ENCODE peak calls at places on chromosomes 6 and 20, in nine cellular contexts. R is body of pancreas; D is SK-N-MC; B is CD4-positive, CD25-positive, alpha-beta regulatory T cell; S is heart left ventricle; O is psoas muscle; E is right cardiac atrium; Q is colonic mucosa; K is upper lobe of right lung. H is an unnamed sample.

GRCh38 chr6:31769684-31770371 is 7.3 kb downstream of the VWA7 start:
- DNase-seq in Q (peak), D (no peak), K (peak), E (peak), O (peak), R (peak), S (peak), B (peak), H (no peak)

GRCh38 chr6:30213999-30214982 is 1.1 kb upstream of the TRIM26 start:
- DNase-seq in K (peak), D (no peak), Q (peak), O (peak), S (peak), R (peak), E (peak), B (peak), H (peak)

GRCh38 chr6:142381845-142382378 is 80.1 kb downstream of the ADGRG6 start:
- DNase-seq in E (no peak), K (no peak), Q (no peak), B (no peak), R (no peak), S (no peak), O (no peak), D (no peak), H (no peak)

GRCh38 chr6:130412556-130413290 is 46.9 kb downstream of the TMEM200A start:
- DNase-seq in K (no peak), R (no peak), D (no peak), Q (no peak), B (no peak), S (no peak), O (no peak), E (no peak), H (no peak)

GRCh38 chr20:58719258-58719657 is 26.7 kb downstream of the NPEPL1 start:
- DNase-seq in E (peak), B (no peak), S (peak), K (peak), Q (no peak), R (no peak), O (peak), D (no peak), H (peak)

GRCh38 chr6:105077592-105078463 is 102.0 kb downstream of the POPDC3 start:
- DNase-seq in O (no peak), E (no peak), D (peak), S (no peak), R (no peak), Q (no peak), B (no peak), K (no peak), H (no peak)

GRCh38 chr6:159043986-159044385 is 805 bp downstream of the TAGAP start:
- DNase-seq in S (no peak), B (no peak), R (no peak), E (no peak), D (no peak), Q (peak), K (no peak), O (no peak), H (peak)

GRCh38 chr20:4150095-4150492 is 134.7 kb upstream of the RNF24 start:
- DNase-seq in S (no peak), Q (no peak), B (no peak), D (no peak), E (no peak), R (no peak), O (no peak), K (peak), H (no peak)

GRCh38 chr6:161242779-161243693 is 30.8 kb downstream of the AGPAT4 start:
- DNase-seq in B (no peak), K (peak), R (no peak), E (peak), S (no peak), D (no peak), O (peak), Q (no peak), H (no peak)

GRCh38 chr20:56322661-56323060 is 36.1 kb upstream of the FAM210B start:
- DNase-seq in B (no peak), R (no peak), Q (no peak), O (no peak), K (no peak), E (no peak), D (no peak), S (no peak), H (no peak)

GRCh38 chr20:53411129-53411528 is 182.5 kb downstream of the ZNF217 start:
- DNase-seq in O (no peak), E (no peak), K (no peak), B (no peak), S (no peak), Q (no peak), R (no peak), D (no peak), H (no peak)

GRCh38 chr6:55874309-55874708 is 1.1 kb downstream of the BMP5 start:
- DNase-seq in K (no peak), S (no peak), O (no peak), B (no peak), Q (no peak), D (no peak), R (no peak), E (no peak), H (no peak)

GRCh38 chr6:37155394-37156312 is 14.3 kb upstream of the PIM1 start:
- DNase-seq in E (no peak), S (no peak), D (no peak), Q (peak), K (no peak), O (no peak), B (peak), R (no peak), H (no peak)

GRCh38 chr20:54174452-54175175 is 828 bp upstream of the CYP24A1 start:
- DNase-seq in K (no peak), Q (no peak), S (no peak), E (no peak), R (no peak), B (no peak), D (no peak), O (no peak), H (no peak)

GRCh38 chr6:134064461-134064860 is 12.0 kb upstream of the SLC2A12 start:
- DNase-seq in B (no peak), S (no peak), D (no peak), K (no peak), O (no peak), E (no peak), Q (no peak), R (no peak), H (no peak)

GRCh38 chr6:32785781-32786533 is 22.6 kb upstream of the HLA-DQB2 start:
- DNase-seq in K (no peak), R (peak), O (no peak), Q (peak), S (peak), E (no peak), B (peak), D (peak), H (no peak)

GRCh38 chr20:44489223-44489622 is 13.5 kb downstream of the TTPAL start:
- DNase-seq in K (no peak), E (no peak), R (no peak), S (no peak), B (no peak), Q (no peak), D (no peak), O (no peak), H (no peak)

GRCh38 chr20:2168946-2169345 is 67.3 kb downstream of the STK35 start:
- DNase-seq in S (no peak), D (no peak), E (no peak), K (no peak), Q (no peak), R (no peak), B (no peak), O (no peak), H (no peak)

GRCh38 chr6:93417421-93417996 is 1.9 kb downstream of the EPHA7 start:
- DNase-seq in S (no peak), K (no peak), Q (no peak), E (no peak), B (no peak), R (no peak), D (no peak), O (no peak), H (no peak)

GRCh38 chr6:5308066-5308465 is 46.8 kb downstream of the FARS2 start:
- DNase-seq in S (no peak), O (no peak), E (no peak), Q (no peak), K (no peak), R (no peak), B (no peak), D (no peak), H (peak)

GRCh38 chr6:142881290-142881689 is 63.7 kb downstream of the HIVEP2 start:
- DNase-seq in D (no peak), B (no peak), O (no peak), E (no peak), K (no peak), S (no peak), Q (no peak), R (no peak), H (no peak)

GRCh38 chr6:107082045-107082444 is 33.3 kb downstream of the BEND3 start:
- DNase-seq in B (no peak), S (no peak), K (no peak), R (no peak), D (no peak), Q (no peak), E (no peak), O (no peak), H (no peak)

GRCh38 chr20:61683721-61684120 is 382.0 kb downstream of the TAF4 start:
- DNase-seq in D (no peak), E (no peak), B (no peak), Q (no peak), R (no peak), K (no peak), O (no peak), S (no peak), H (no peak)

DNA sequence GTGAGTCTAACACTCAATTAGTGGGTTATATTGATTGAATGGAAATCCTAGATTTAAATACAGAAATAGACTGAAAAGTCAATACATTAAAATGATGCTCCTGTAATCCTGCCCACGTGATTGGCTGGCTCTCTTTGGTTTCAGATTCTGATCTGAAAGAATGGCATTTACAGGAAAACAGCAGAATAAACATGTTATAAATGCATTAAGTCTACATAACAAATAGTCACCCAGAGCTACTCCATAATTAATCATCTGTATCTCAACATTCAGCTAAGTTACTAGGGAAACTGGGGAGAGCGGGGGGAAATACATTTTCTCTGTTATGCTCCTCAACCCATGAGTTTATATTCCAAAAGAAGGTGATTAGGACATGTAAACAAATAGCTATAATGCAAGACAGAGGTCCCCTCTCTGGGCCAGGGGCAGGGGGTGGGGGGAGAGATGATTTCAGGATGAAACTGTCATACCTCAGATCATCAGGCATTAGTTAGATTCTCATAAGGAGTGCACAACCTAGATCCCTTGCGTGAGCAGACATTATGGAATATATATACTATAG is 58.5 kb downstream of the MAP7 start:
- DNase-seq in S (no peak), R (no peak), O (no peak), E (no peak), B (no peak), K (no peak), D (no peak), Q (no peak), H (no peak)
- H3K27ac ChIP-seq in S (no peak), R (no peak), O (no peak), E (no peak), B (no peak), K (no peak), D (no peak), Q (no peak), H (no peak)

DNA sequence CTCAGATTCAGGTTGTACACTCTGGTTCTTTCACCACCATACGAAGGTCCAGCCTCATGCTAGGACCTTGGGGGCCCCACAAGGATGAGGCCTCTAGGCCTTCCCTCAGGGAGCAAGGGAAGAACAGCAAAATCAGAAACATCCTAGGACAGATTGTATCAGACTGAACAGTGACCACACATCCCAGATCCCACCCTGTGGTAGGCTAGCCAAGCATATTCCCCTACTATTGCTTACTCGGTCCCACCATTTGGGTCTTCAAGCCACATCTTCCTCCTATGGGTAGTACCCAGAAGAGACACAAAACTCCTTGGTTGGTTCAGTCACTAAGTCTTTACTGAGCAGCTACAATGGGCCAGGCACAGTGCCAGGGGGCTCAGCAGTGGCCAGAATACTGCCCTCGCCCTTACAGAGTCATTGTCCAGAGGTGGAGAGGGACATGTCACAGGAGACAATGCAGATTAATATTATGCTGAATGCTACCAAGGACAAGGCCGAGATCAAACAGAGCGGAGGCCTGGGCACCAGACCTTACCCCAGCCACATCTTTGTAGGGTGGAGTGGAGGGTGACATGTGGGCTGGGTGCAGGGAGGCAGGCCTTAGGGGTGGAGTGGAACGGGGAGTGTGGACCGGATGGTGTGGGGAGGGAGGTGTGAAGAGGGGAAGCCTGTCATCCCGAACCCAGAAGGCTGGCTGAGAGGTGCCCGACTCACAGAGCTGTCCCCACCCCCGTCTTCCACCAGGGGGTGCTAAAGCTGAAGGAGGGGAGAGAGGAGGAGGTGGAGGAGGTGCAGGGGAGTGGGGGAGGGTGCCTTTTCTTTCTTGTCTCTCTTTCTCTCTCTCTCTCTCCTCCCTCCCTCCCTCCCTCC is 6.8 kb upstream of the MAPK13 start:
- DNase-seq in B (peak), Q (peak), K (peak), O (peak), D (no peak), R (peak), S (peak), E (peak), H (peak)
- H3K27ac ChIP-seq in B (peak), Q (no peak), K (no peak), O (no peak), D (no peak), R (no peak), S (no peak), E (no peak), H (no peak)

DNA sequence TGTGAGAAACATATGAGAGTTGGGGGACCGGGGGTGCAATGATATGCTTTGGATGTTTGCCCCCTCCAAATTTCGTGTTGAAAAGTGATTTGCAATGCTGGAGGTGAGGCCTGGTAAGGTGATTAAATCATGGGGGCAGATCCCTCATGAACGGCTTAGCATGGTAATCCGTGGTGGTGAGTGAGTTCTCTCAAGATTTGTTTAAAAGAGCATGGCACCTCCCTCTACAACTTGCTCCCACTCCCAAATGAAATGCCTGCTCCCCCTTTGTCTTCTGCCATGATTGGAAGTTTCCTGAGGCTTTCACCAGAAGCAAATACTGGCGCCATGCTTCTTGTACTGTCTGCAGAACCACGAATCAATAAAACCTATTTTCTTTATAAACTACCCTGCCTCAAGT is 2.5 kb downstream of the DEK start:
- DNase-seq in O (no peak), S (no peak), D (no peak), Q (no peak), B (no peak), R (no peak), K (no peak), E (no peak), H (no peak)
- H3K27ac ChIP-seq in O (peak), S (no peak), D (peak), Q (no peak), B (peak), R (no peak), K (no peak), E (no peak), H (no peak)

GRCh38 chr20:25205277-25206062 is 10.0 kb downstream of the ENTPD6 start:
- DNase-seq in Q (no peak), K (no peak), E (no peak), R (no peak), B (no peak), D (no peak), O (no peak), S (no peak), H (peak)
- H3K27ac ChIP-seq in Q (no peak), K (peak), E (peak), R (peak), B (no peak), D (no peak), O (no peak), S (peak), H (no peak)

DNA sequence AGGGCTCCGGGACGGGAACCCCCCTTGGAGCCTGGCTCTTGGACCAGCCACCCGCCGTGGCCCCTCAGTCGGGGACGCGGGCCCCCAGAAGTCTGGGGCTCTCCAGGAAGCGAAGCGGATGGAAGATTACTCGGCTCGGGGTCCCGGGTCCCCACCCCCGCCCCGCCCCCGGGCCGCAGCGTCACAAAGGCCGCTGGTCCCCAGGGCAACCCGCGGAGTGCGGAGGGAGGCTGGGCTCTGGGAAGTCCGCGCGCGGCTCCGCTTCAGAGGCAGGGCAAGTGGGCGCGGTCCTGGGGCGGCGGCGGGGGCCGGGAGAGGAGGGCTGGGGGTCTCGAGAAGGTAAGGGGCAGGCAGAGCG is at the start of gene FNDC11:
- DNase-seq in R (no peak), B (peak), O (peak), K (peak), E (peak), D (no peak), Q (no peak), S (peak), H (no peak)
- H3K27ac ChIP-seq in R (no peak), B (peak), O (no peak), K (no peak), E (no peak), D (no peak), Q (no peak), S (peak), H (peak)

GRCh38 chr20:38857703-38858102 is 52.2 kb downstream of the PPP1R16B start:
- DNase-seq in S (no peak), K (no peak), R (no peak), E (no peak), O (no peak), Q (no peak), B (no peak), D (no peak), H (no peak)

GRCh38 chr20:38854654-38855066 is 49.2 kb downstream of the PPP1R16B start:
- DNase-seq in S (no peak), O (no peak), E (no peak), D (no peak), R (no peak), Q (no peak), B (no peak), K (no peak), H (no peak)

GRCh38 chr20:38856570-38856969 is 51.1 kb downstream of the PPP1R16B start:
- DNase-seq in O (no peak), B (no peak), K (no peak), R (no peak), D (no peak), Q (no peak), S (no peak), E (no peak), H (no peak)

GRCh38 chr20:38855356-38855755 is 49.9 kb downstream of the PPP1R16B start:
- DNase-seq in R (no peak), S (no peak), B (no peak), K (no peak), E (no peak), O (no peak), D (no peak), Q (no peak), H (no peak)

GRCh38 chr20:38853759-38854158 is 48.3 kb downstream of the PPP1R16B start:
- DNase-seq in E (no peak), S (no peak), B (no peak), O (no peak), R (no peak), K (no peak), Q (no peak), D (no peak), H (no peak)
- H3K27ac ChIP-seq in E (no peak), S (no peak), B (no peak), O (no peak), R (no peak), K (no peak), Q (no peak), D (no peak), H (no peak)

GRCh38 chr20:45946149-45946970 is 11.9 kb downstream of the PCIF1 start:
- DNase-seq in Q (peak), K (peak), D (no peak), R (peak), E (peak), O (peak), S (no peak), B (no peak), H (peak)

GRCh38 chr20:45945678-45946148 is 11.2 kb downstream of the PCIF1 start:
- DNase-seq in D (no peak), K (no peak), S (no peak), R (peak), Q (no peak), B (no peak), O (no peak), E (no peak), H (no peak)

GRCh38 chr20:45944965-45945677 is 10.6 kb downstream of the PCIF1 start:
- DNase-seq in R (peak), S (no peak), D (no peak), B (no peak), K (no peak), O (no peak), E (no peak), Q (no peak), H (no peak)

GRCh38 chr20:45943613-45944012 is 9.1 kb downstream of the PCIF1 start:
- DNase-seq in O (no peak), B (no peak), Q (no peak), E (no peak), R (no peak), D (no peak), S (no peak), K (no peak), H (no peak)

DNA sequence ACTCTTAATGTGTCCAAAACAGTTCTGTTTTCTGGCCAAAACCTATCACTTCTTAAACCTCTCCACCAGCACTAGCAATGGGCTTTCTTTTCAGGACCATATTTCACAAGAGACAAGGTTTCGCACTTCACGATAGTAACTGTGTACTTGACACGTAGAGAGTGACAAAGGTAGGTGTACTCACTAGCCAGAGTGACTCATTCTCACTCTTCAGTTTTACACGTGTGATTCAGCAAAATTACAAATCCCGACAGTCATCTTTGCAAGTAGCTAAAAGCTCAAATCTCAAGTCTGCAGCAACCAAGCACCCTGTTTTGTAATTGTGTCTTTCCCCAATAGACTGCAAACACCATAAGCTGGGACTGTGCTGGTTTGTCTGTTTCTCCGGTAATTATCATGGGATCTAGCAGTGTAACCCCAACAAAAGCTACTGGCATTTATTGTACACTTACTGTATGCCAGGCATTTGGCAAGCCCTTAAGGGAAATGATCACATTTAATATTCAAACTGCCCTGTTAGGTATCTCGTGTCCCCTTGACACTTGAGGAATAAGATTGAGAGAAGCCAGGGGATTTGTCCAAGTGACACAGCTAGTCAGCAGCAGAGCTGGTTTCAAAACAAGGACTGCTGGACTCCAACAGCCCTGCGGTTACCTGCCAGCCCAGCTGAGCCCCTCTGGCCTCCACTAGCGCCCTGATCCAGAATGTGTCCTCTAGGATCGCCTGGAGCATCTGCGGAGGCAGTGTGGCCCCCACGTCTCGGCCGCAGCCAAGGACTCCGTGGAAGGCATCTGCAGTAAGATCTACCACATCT is 9.9 kb downstream of the PCIF1 start:
- DNase-seq in Q (no peak), R (no peak), B (no peak), D (no peak), K (no peak), E (no peak), S (no peak), O (no peak), H (no peak)
- H3K27ac ChIP-seq in Q (no peak), R (peak), B (no peak), D (peak), K (no peak), E (no peak), S (no peak), O (peak), H (no peak)

GRCh38 chr6:111823831-111824607 is 49.2 kb downstream of the FYN start:
- DNase-seq in K (no peak), S (no peak), D (no peak), R (no peak), O (no peak), B (no peak), E (no peak), Q (no peak), H (no peak)
- H3K27ac ChIP-seq in K (peak), S (peak), D (peak), R (peak), O (peak), B (peak), E (no peak), Q (no peak), H (peak)